ENCODE peak calls at places on chromosomes 11 and 22, in five cellular contexts. L is HCT116, Z is A549, F is H1, P is endothelial cell of umbilical vein. Y is an unnamed sample.

GRCh38 chr11:31802609-31802989 is 8.5 kb downstream of the PAX6 start:
- DNase-seq in L (no peak), Z (no peak), F (no peak), P (no peak), Y (no peak)

GRCh38 chr11:78910322-78910721 is 335.7 kb upstream of the NARS2 start:
- DNase-seq in L (no peak), Z (no peak), F (no peak), P (no peak), Y (no peak)

GRCh38 chr22:39946571-39947407 is 13.4 kb upstream of the TMA7B start:
- DNase-seq in L (no peak), Z (no peak), F (no peak), P (peak), Y (peak)

GRCh38 chr11:12125609-12126149 is 15.3 kb downstream of the MICAL2 start:
- DNase-seq in L (peak), Z (no peak), F (no peak), P (no peak), Y (no peak)

GRCh38 chr22:24233816-24234215 is 11.1 kb downstream of the GGT5 start:
- DNase-seq in L (no peak), Z (no peak), F (no peak), P (no peak), Y (no peak)

GRCh38 chr11:3217751-3218482 is 696 bp downstream of the MRGPRG start:
- DNase-seq in L (no peak), Z (no peak), F (no peak), P (no peak), Y (no peak)

GRCh38 chr22:49705216-49705600 is 122.5 kb downstream of the BRD1 start:
- DNase-seq in L (no peak), Z (no peak), F (no peak), P (no peak), Y (no peak)

GRCh38 chr11:1276061-1276790 is 33.2 kb downstream of the TOLLIP start:
- DNase-seq in L (no peak), Z (no peak), F (no peak), P (no peak), Y (no peak)

GRCh38 chr11:43919852-43920597 is 22.4 kb upstream of the C11orf96 start:
- DNase-seq in L (no peak), Z (no peak), F (no peak), P (no peak), Y (no peak)

GRCh38 chr22:25357606-25358420 is 138.4 kb downstream of the CRYBB2 start:
- DNase-seq in L (no peak), Z (no peak), F (no peak), P (no peak), Y (no peak)

GRCh38 chr22:46084376-46084775 is 66.0 kb upstream of the PPARA start:
- DNase-seq in L (no peak), Z (no peak), F (no peak), P (no peak), Y (no peak)

GRCh38 chr11:94424662-94425061 is 23.4 kb upstream of the GPR83 start:
- DNase-seq in L (no peak), Z (no peak), F (no peak), P (no peak), Y (no peak)

GRCh38 chr11:11425806-11426205 is 72.8 kb upstream of the CSNK2A3 start:
- DNase-seq in L (no peak), Z (no peak), F (no peak), P (no peak), Y (no peak)

GRCh38 chr11:120244966-120245365 is 5.0 kb downstream of the POU2F3 start:
- DNase-seq in L (no peak), Z (no peak), F (no peak), P (no peak), Y (no peak)

GRCh38 chr11:34603129-34604001 is 17.5 kb upstream of the EHF start:
- DNase-seq in L (no peak), Z (no peak), F (no peak), P (no peak), Y (no peak)

GRCh38 chr11:78203184-78203583 is 14.5 kb downstream of the USP35 start:
- DNase-seq in L (no peak), Z (no peak), F (no peak), P (no peak), Y (no peak)

GRCh38 chr11:129225190-129225589 is 33.1 kb upstream of the ARHGAP32 start:
- DNase-seq in L (no peak), Z (no peak), F (no peak), P (peak), Y (no peak)

GRCh38 chr11:116840224-116840745 is 2.9 kb upstream of the APOA1 start:
- DNase-seq in L (no peak), Z (no peak), F (no peak), P (no peak), Y (peak)

GRCh38 chr11:110522456-110522855 is 92.7 kb downstream of the FDX1 start:
- DNase-seq in L (no peak), Z (no peak), F (no peak), P (no peak), Y (peak)

GRCh38 chr11:35079581-35079980 is 59.4 kb upstream of the CD44 start:
- DNase-seq in L (no peak), Z (no peak), F (no peak), P (no peak), Y (no peak)

GRCh38 chr22:27100323-27100722 is 442.9 kb downstream of the MIAT start:
- DNase-seq in L (no peak), Z (no peak), F (no peak), P (no peak), Y (no peak)

GRCh38 chr11:79485694-79486093 is 44.9 kb upstream of the TENM4 start:
- DNase-seq in L (no peak), Z (no peak), F (peak), P (no peak), Y (no peak)

GRCh38 chr11:24637520-24637919 is 140.7 kb downstream of the LUZP2 start:
- DNase-seq in L (no peak), Z (no peak), F (no peak), P (no peak), Y (no peak)

GRCh38 chr11:24634606-24635160 is 137.8 kb downstream of the LUZP2 start:
- DNase-seq in L (no peak), Z (no peak), F (no peak), P (no peak), Y (no peak)

GRCh38 chr11:24635588-24636290 is 138.9 kb downstream of the LUZP2 start:
- DNase-seq in L (no peak), Z (no peak), F (no peak), P (no peak), Y (no peak)

DNA sequence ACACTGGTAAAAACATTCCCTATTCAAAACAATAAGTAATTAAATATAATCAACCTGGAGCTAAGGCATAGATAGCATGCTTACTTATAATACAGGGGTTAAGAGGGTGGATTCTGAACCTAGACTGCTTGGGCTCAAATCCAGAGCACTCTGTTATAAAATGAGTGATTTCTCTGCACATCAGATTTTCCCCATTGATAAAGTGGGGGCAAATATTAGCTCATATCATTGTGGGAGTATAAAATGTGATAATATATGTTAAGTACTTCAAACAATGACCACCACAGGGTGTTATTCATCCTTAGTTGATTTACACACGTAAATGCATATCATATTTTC is 139.4 kb downstream of the LUZP2 start:
- DNase-seq in L (no peak), Z (no peak), F (no peak), P (no peak), Y (no peak)
- TF ChIP-seq MAX in L (no peak), Z (no peak), F (no peak), P (no peak), Y (no peak)

DNA sequence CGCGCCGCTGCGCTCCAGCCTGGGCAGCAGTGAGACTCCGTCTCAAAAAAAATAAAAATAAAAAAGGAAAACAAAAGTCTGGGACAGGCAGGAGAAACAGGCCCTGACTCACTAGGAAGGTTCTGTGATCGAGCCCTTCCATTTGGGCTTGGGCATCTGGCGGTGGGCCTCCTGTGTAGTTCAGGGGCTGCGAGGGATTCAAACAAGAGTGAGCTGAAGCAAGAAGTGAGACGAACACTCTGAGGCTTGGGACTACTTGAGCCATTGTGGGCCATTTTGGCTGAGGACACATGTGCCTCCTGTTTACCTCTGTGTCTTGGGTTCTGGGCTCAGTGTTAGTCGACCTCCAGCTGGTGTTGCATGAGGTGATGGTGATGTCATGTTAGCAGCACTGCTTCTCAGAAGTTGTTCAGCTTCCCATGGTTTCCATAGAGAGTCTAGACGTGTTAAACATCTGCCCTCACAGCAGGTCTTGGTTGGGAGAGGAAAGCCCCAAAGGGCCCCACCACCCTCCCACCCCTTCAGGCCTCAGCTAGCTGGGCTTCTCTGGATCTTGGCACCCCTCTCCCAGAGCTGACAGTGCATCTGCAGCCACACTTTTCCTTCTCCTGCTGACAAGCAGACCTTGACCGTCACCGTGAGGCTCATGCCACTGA is 57.8 kb downstream of the MED15 start:
- DNase-seq in L (no peak), Z (no peak), F (no peak), P (no peak), Y (no peak)
- H3K4me3 ChIP-seq in L (no peak), Z (no peak), F (no peak), P (no peak), Y (no peak)

DNA sequence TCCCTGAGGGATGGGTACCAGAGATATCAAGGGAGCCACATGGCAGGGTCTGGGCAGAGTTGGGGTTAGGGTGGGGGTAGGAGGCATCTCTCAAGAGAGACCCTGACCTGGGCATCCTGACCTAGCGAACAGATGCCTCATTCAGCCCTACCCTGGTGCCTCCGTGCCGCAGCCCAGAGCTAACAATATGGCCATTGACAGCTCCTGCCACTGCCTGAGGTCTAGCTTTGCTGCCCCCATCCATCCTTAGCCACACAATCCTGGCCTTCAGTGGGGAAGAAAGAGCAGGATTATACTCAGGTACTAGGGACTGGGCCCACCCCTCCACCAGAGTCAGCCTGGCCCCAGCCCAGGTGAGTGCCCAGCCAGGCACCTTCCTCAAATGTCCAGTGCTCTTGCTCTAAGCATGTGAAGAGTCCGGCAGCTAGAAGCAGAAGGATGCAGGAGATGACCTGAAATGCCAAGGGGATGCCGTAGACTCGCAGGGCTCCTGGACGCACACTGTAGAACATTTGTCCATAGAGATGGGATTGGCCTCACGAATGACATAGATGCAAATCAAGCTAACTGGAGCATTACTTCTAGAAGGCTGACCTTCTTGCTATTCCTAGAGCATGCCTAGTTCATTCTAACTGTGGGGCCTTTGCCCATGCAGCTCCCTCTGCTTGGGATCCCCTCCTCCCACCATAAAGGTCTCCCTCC is 13.3 kb upstream of the SERPINH1 start:
- DNase-seq in L (no peak), Z (no peak), F (no peak), P (no peak), Y (no peak)
- TF ChIP-seq MAX in L (no peak), Z (no peak), F (no peak), P (no peak), Y (no peak)

DNA sequence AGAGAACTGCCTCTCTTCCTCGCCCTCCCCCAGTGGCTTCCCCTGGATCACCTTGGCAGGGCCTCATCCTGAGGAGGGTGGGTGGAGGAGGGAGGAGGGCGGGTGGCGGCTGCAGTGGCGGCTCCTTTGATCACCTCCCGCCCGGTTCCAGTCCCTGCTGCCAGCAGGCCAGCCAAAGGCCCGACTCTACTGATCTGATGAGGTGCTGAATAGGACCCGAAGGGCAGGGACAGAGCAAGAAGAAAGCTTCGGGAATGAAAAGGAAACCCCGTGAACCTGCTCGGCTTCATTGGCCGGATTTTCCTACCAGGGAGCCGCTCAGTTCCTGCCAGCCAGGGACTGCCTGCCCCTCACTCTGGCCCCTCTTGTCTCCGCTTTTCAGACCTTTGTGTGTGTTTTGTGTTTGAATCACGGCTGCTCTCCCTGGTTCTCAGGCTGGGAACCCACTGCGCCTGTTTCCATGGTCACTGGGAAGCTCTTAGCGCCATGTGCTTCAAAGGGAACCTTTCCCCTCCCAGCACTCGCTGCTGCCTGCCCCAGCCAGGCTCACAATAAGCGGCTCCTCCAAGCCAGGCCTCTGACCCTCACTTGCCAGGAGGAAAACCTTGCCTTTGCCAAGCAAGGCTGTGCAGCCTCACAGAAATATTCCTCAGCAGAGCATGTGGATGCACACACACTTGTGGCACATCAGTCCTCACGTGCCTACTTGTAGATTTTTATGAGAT is 56.8 kb downstream of the C22orf31 start:
- DNase-seq in L (peak), Z (no peak), F (no peak), P (peak), Y (no peak)
- H3K4me3 ChIP-seq in L (no peak), Z (no peak), F (no peak), P (no peak), Y (no peak)